ENCODE peak calls at places on chromosome 22, in six cellular contexts. X is stimulated activated naive CD8-positive, alpha-beta T cell treated with anti-CD3 and anti-CD28 coated beads, Interleukin-15, Interleukin-2, amounts not matched to agents 100 U/mL and 50 U/mL, for 24 hours; G is MM.1S; H is omental fat pad; S is stimulated activated CD8-positive, alpha-beta memory T cell treated with anti-CD3 and anti-CD28 coated beads, Interleukin-15, amount 100 ng/mL, for 4 hours; U is T-cell. M is an unnamed sample.

GRCh38 chr22:47325249-47325648 is 562.8 kb downstream of the TBC1D22A start:
- DNase-seq in H (no peak), X (no peak), U (no peak), G (no peak), S (no peak), M (no peak)

GRCh38 chr22:40176921-40177737 is 596 bp upstream of the TNRC6B start:
- DNase-seq in H (no peak), X (peak), S (peak), G (peak), U (peak), M (no peak)

GRCh38 chr22:43531651-43532050 is 119.8 kb downstream of the MPPED1 start:
- DNase-seq in U (no peak), H (no peak), G (no peak), X (no peak), S (no peak), M (no peak)

GRCh38 chr22:42180349-42180842 is 49.8 kb upstream of the CYP2D6 start:
- DNase-seq in H (no peak), X (no peak), G (no peak), U (peak), S (no peak), M (no peak)

GRCh38 chr22:22789922-22790845 is 97.4 kb upstream of the IGLL5 start:
- DNase-seq in X (no peak), H (no peak), G (no peak), U (no peak), S (no peak), M (no peak)

GRCh38 chr22:48843640-48844039 is 984.0 kb downstream of the BRD1 start:
- DNase-seq in G (no peak), H (no peak), X (no peak), S (no peak), U (no peak), M (no peak)

GRCh38 chr22:50305658-50306566 is 1.5 kb downstream of the PLXNB2 start:
- DNase-seq in H (peak), U (no peak), X (peak), G (no peak), S (no peak), M (no peak)

GRCh38 chr22:46769191-46769675 is 6.8 kb downstream of the TBC1D22A start:
- DNase-seq in X (no peak), S (no peak), H (no peak), U (no peak), G (no peak), M (no peak)

GRCh38 chr22:19495562-19496323 is 16.0 kb downstream of the CDC45 start:
- DNase-seq in H (no peak), U (no peak), G (no peak), S (no peak), X (no peak), M (no peak)